ENCODE peak calls at places on chromosome 9, in nine cellular contexts. M is sigmoid colon; L is K562; C is T-helper 2 cell; U is psoas muscle; F is NCI-H1105; I is activated CD8-positive, alpha-beta T cell treated with anti-CD3 and anti-CD28 coated beads, Interleukin-2, amount 10 ng/mL, durations not matched to agents 7 days and 5 days; E is caudate nucleus; P is heart left ventricle. W is an unnamed sample.

GRCh38 chr9:134502261-134503211 is 139.1 kb upstream of the COL5A1 start:
- DNase-seq in M (peak), L (no peak), C (no peak), U (peak), F (no peak), I (no peak), E (no peak), P (peak), W (no peak)

GRCh38 chr9:108347463-108348153 is 508.2 kb downstream of the ACTL7B start:
- DNase-seq in M (no peak), L (no peak), C (no peak), U (no peak), F (no peak), I (no peak), E (no peak), P (no peak), W (no peak)

GRCh38 chr9:92644278-92644677 is 25.7 kb downstream of the IPPK start:
- DNase-seq in M (no peak), L (no peak), C (no peak), U (no peak), F (no peak), I (no peak), E (no peak), P (no peak), W (no peak)

GRCh38 chr9:136661641-136662325 is 933 bp upstream of the EGFL7 start:
- DNase-seq in M (no peak), L (no peak), C (no peak), U (no peak), F (no peak), I (no peak), E (no peak), P (no peak), W (no peak)

GRCh38 chr9:109086221-109086620 is 33.5 kb downstream of the TMEM245 start:
- DNase-seq in M (no peak), L (no peak), C (no peak), U (no peak), F (no peak), I (no peak), E (no peak), P (no peak), W (no peak)

GRCh38 chr9:5870691-5871090 is 20.0 kb upstream of the MLANA start:
- DNase-seq in M (no peak), L (no peak), C (no peak), U (no peak), F (no peak), I (no peak), E (no peak), P (peak), W (no peak)

GRCh38 chr9:92294297-92294676 is 790 bp upstream of the IARS1 start:
- DNase-seq in M (peak), L (no peak), C (no peak), U (no peak), F (no peak), I (peak), E (no peak), P (no peak), W (no peak)

GRCh38 chr9:21102311-21102710 is 24.6 kb upstream of the IFNB1 start:
- DNase-seq in M (no peak), L (no peak), C (no peak), U (no peak), F (no peak), I (no peak), E (no peak), P (no peak), W (no peak)

GRCh38 chr9:36141288-36141687 is 4.8 kb downstream of the GLIPR2 start:
- DNase-seq in M (peak), L (no peak), C (no peak), U (no peak), F (no peak), I (no peak), E (peak), P (no peak), W (no peak)

GRCh38 chr9:11141357-11141756 is 528.6 kb upstream of the PTPRD start:
- DNase-seq in M (no peak), L (no peak), C (no peak), U (no peak), F (no peak), I (no peak), E (no peak), P (no peak), W (no peak)

GRCh38 chr9:31745468-31745867 is 639.0 kb upstream of the ACO1 start:
- DNase-seq in M (no peak), L (no peak), C (no peak), U (no peak), F (no peak), I (no peak), E (no peak), P (no peak), W (no peak)

GRCh38 chr9:107282759-107283620 is at the start of gene RAD23B:
- DNase-seq in M (peak), L (peak), C (peak), U (peak), F (peak), I (peak), E (peak), P (peak), W (peak)

GRCh38 chr9:8382266-8382665 is 582.7 kb upstream of the DMAC1 start:
- DNase-seq in M (no peak), L (no peak), C (no peak), U (no peak), F (no peak), I (no peak), E (no peak), P (no peak), W (no peak)

GRCh38 chr9:135992486-135993408 is 31.6 kb upstream of the UBAC1 start:
- DNase-seq in M (peak), L (peak), C (no peak), U (peak), F (peak), I (peak), E (no peak), P (peak), W (peak)

GRCh38 chr9:124784503-124784902 is 7.6 kb downstream of the OLFML2A start:
- DNase-seq in M (no peak), L (no peak), C (no peak), U (no peak), F (no peak), I (no peak), E (no peak), P (no peak), W (no peak)

GRCh38 chr9:20513126-20513913 is 109.0 kb downstream of the MLLT3 start:
- DNase-seq in M (no peak), L (no peak), C (no peak), U (no peak), F (no peak), I (no peak), E (no peak), P (no peak), W (no peak)

GRCh38 chr9:100561256-100561655 is 16.6 kb upstream of the CAVIN4 start:
- DNase-seq in M (no peak), L (no peak), C (no peak), U (no peak), F (no peak), I (no peak), E (no peak), P (no peak), W (no peak)

GRCh38 chr9:77648458-77649108 is 461 bp upstream of the GNA14 start:
- DNase-seq in M (peak), L (no peak), C (no peak), U (peak), F (no peak), I (no peak), E (no peak), P (peak), W (no peak)